ENCODE peak calls at places on chromosomes 4 and X, in four cellular contexts. R, K, N and E are unnamed samples.
A peak's percentile ranks its signal among the peaks of the same experiment; 100 is the strongest.

GRCh38 chrX:153456161-153456560 is 10.3 kb upstream of the TREX2 start:
- DNase-seq in K (no peak), R (no peak), N (no peak), E (no peak)

GRCh38 chrX:12611471-12611870 is 179.7 kb upstream of the PRPS2 start:
- DNase-seq in N (no peak), R (no peak), K (no peak), E (no peak)

GRCh38 chr4:77695769-77696168 is 90.1 kb downstream of the CXCL13 start:
- DNase-seq in N (peak; percentile 98), K (peak; percentile 86), R (no peak), E (peak; percentile 95)

GRCh38 chrX:7972586-7972985 is 45.4 kb upstream of the PNPLA4 start:
- DNase-seq in R (no peak), N (no peak), K (no peak), E (no peak)

GRCh38 chrX:39011454-39012204 is 210.4 kb downstream of the MID1IP1 start:
- DNase-seq in K (no peak), R (no peak), N (peak; percentile 33), E (peak; percentile 16)

GRCh38 chrX:45622538-45622937 is 421.9 kb upstream of the DIPK2B start:
- DNase-seq in N (peak; percentile 79), R (no peak), K (no peak), E (peak; percentile 48)

GRCh38 chr4:95289028-95289634 is 259.6 kb downstream of the UNC5C start:
- DNase-seq in N (peak; percentile 72), K (no peak), R (no peak), E (peak; percentile 72)

GRCh38 chrX:123013141-123013540 is 170.9 kb upstream of the GRIA3 start:
- DNase-seq in R (no peak), K (no peak), N (peak; percentile 52), E (peak; percentile 1)

GRCh38 chr4:136725286-136726081 is 806.8 kb downstream of the PCDH18 start:
- DNase-seq in R (no peak), K (no peak), N (peak; percentile 39), E (no peak)

GRCh38 chrX:9494806-9495205 is 29.9 kb downstream of the TBL1X start:
- DNase-seq in N (peak; percentile 13), R (no peak), K (no peak), E (no peak)

GRCh38 chr4:86506591-86506990 is 87.5 kb upstream of the PTPN13 start:
- DNase-seq in R (no peak), K (no peak), N (peak; percentile 14), E (no peak)

GRCh38 chr4:184315675-184316359 is 98.1 kb upstream of the ENPP6 start:
- DNase-seq in K (no peak), R (no peak), N (no peak), E (no peak)

GRCh38 chr4:112766422-112766821 is 129.5 kb downstream of the LARP7 start:
- DNase-seq in K (no peak), R (no peak), N (peak; percentile 20), E (peak; percentile 9)

GRCh38 chrX:102934624-102935023 is 2.4 kb upstream of the RAB40AL start:
- DNase-seq in K (no peak), R (no peak), N (no peak), E (peak; percentile 7)

GRCh38 chr4:33188733-33189132 is 2468.6 kb downstream of the PCDH7 start:
- DNase-seq in R (no peak), N (no peak), K (no peak), E (no peak)

GRCh38 chrX:75210602-75211001 is 54.5 kb upstream of the ABCB7 start:
- DNase-seq in R (no peak), K (no peak), N (no peak), E (no peak)

GRCh38 chr4:28278676-28279075 is 1418.0 kb downstream of the STIM2 start:
- DNase-seq in R (no peak), K (no peak), N (no peak), E (peak; percentile 39)

GRCh38 chrX:261858-262390 is 19.3 kb upstream of the PLCXD1 start:
- DNase-seq in N (no peak), K (no peak), R (no peak), E (no peak)

GRCh38 chr4:180827610-180828009 is 1415.6 kb upstream of the TENM3 start:
- DNase-seq in K (no peak), N (peak; percentile 21), R (no peak), E (peak; percentile 84)

GRCh38 chr4:38193464-38193863 is 233.3 kb downstream of the PTTG2 start:
- DNase-seq in N (no peak), K (no peak), R (no peak), E (no peak)

GRCh38 chr4:188534917-188535316 is 395.7 kb downstream of the TRIML1 start:
- DNase-seq in R (no peak), K (no peak), N (no peak), E (no peak)

GRCh38 chrX:10496345-10496965 is 123.9 kb downstream of the MID1 start:
- DNase-seq in R (no peak), K (no peak), N (peak; percentile 95), E (peak; percentile 79)

GRCh38 chrX:123310112-123310511 is 126.0 kb downstream of the GRIA3 start:
- DNase-seq in N (no peak), K (no peak), R (no peak), E (no peak)

GRCh38 chrX:47958943-47959342 is 44.8 kb downstream of the ZNF182 start:
- DNase-seq in N (no peak), K (no peak), R (no peak), E (no peak)

GRCh38 chrX:146433771-146434170 is 375.8 kb upstream of the CXorf51B start:
- DNase-seq in N (no peak), K (no peak), R (no peak), E (no peak)

GRCh38 chr4:146291313-146291712 is 77.0 kb downstream of the REELD1 start:
- DNase-seq in K (no peak), N (no peak), R (no peak), E (no peak)

GRCh38 chr4:65089666-65090065 is 580.6 kb downstream of the EPHA5 start:
- DNase-seq in N (peak; percentile 38), R (no peak), K (no peak), E (peak; percentile 7)

GRCh38 chrX:131764224-131764623 is 220.3 kb downstream of the OR13H1 start:
- DNase-seq in N (no peak), K (no peak), R (no peak), E (peak; percentile 23)

GRCh38 chrX:17375631-17376380 is 806 bp downstream of the NHS start:
- DNase-seq in R (no peak), N (peak; percentile 43), K (no peak), E (peak; percentile 27)

GRCh38 chr4:165867961-165868360 is 5.1 kb upstream of the TLL1 start:
- DNase-seq in N (no peak), R (no peak), K (no peak), E (no peak)

GRCh38 chr4:174454815-174455473 is 67.3 kb downstream of the HPGD start:
- DNase-seq in K (no peak), R (no peak), N (no peak), E (no peak)

GRCh38 chr4:140930556-140930955 is 174.4 kb upstream of the TBC1D9 start:
- DNase-seq in N (no peak), K (no peak), R (no peak), E (no peak)
- H3K9ac ChIP-seq in N (no peak overlapping the region), K (no peak overlapping the region), R (no peak overlapping the region), E (no peak overlapping the region)

DNA sequence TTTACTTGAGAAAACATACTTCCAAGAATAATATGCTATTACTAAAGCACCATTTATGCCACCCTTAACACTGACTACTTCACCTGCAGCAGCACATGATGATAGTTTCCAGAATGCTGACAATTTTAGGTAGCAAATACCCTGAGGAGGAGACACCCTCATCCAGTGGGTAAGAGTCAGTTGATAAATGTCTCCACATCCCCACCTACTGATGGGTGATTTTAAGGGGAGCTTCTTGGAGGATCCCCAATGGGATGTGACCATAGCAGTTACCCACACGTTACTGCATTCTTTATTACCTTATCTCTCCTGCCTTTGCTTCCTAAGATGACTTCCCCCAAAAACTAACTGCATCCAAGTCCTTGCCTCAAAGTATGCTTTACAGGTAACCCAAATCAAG is 131.2 kb upstream of the SMARCAD1 start:
- DNase-seq in R (no peak), N (no peak), K (no peak), E (no peak)
- TF ChIP-seq CTCF in R (peak; percentile 15), N (no peak), K (no peak), E (no peak)

GRCh38 chrX:134237363-134237702 is 351 bp downstream of the CCDC160 start:
- DNase-seq in K (no peak), N (no peak), R (no peak), E (no peak)

GRCh38 chrX:134241960-134242619 is 5.1 kb downstream of the CCDC160 start:
- DNase-seq in N (no peak), R (no peak), K (no peak), E (no peak)

GRCh38 chrX:134236690-134237362 is at the start of gene CCDC160:
- DNase-seq in R (no peak), K (peak; percentile 2), N (peak; percentile 38), E (no peak)

GRCh38 chrX:134239016-134239415 is 2.0 kb downstream of the CCDC160 start:
- DNase-seq in R (no peak), K (no peak), N (no peak), E (no peak)

GRCh38 chrX:134240209-134240608 is 3.2 kb downstream of the CCDC160 start:
- DNase-seq in N (no peak), R (no peak), K (no peak), E (no peak)
- H3K4me1 ChIP-seq in N (no peaks in the 10 kb centered on the region), R (no peaks in the 10 kb centered on the region), K (no peaks in the 10 kb centered on the region), E (no peaks in the 10 kb centered on the region)

GRCh38 chrX:120309873-120310730 is 1.2 kb downstream of the TMEM255A start:
- DNase-seq in N (peak; percentile 36), K (no peak), R (no peak), E (no peak)
- H3K9ac ChIP-seq in N (no peak overlapping the region), K (no peak overlapping the region), R (peak overlapping the region; percentile 20), E (peak overlapping the region; percentile 47)

DNA sequence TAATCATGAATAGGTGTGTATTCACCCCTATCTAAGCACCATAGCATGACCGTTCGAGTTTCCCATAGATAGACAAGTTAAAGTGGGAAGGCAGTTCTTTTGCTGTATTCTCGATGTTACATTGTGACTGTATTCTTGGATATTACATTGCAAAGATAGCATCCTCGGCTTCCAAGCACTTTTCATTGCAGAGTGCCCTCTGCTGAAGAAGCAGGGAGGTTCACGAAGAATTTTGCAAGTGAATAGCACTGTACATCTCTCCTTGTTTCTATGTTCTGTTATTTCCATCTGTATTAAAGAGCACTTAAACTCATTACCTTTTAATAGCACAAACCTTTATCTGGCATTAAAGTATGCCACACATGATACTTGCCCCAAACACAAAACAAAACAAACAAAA is 426.7 kb upstream of the ARX start:
- DNase-seq in N (no peak), R (no peak), K (no peak), E (no peak)
- TF ChIP-seq CTCF in N (no peak), R (no peak), K (no peak), E (peak; percentile 46)